ENCODE peak calls at places on chromosome 10, in seven cellular contexts. N is HTR-8/SVneo; M is NCI-H2029; Z is Ammon's horn; K is NCI-H2081; H is CD4-positive, alpha-beta memory T cell; D is Calu3. O is an unnamed sample.

GRCh38 chr10:83585686-83586085 is 553.6 kb upstream of the GHITM start:
- DNase-seq in N (no peak), M (no peak), Z (no peak), K (no peak), H (no peak), D (no peak), O (no peak)

GRCh38 chr10:389836-390448 is 254.7 kb downstream of the ZMYND11 start:
- DNase-seq in N (no peak), M (no peak), Z (no peak), K (no peak), H (no peak), D (no peak), O (no peak)

GRCh38 chr10:93027508-93027907 is 33.1 kb upstream of the CYP26C1 start:
- DNase-seq in N (no peak), M (no peak), Z (no peak), K (no peak), H (no peak), D (no peak), O (no peak)

GRCh38 chr10:13629116-13629515 is 42.4 kb downstream of the PRPF18 start:
- DNase-seq in N (no peak), M (no peak), Z (no peak), K (no peak), H (no peak), D (no peak), O (no peak)

GRCh38 chr10:11462071-11462470 is 149.4 kb downstream of the USP6NL start:
- DNase-seq in N (no peak), M (no peak), Z (no peak), K (no peak), H (no peak), D (no peak), O (no peak)

GRCh38 chr10:86349474-86349873 is 17.1 kb downstream of the GRID1 start:
- DNase-seq in N (peak), M (no peak), Z (no peak), K (no peak), H (no peak), D (no peak), O (no peak)

GRCh38 chr10:52332815-52333214 is 18.7 kb downstream of the DKK1 start:
- DNase-seq in N (no peak), M (no peak), Z (no peak), K (no peak), H (no peak), D (no peak), O (no peak)

GRCh38 chr10:74502963-74503608 is 323.3 kb upstream of the KAT6B start:
- DNase-seq in N (peak), M (no peak), Z (no peak), K (no peak), H (no peak), D (no peak), O (no peak)

GRCh38 chr10:30151581-30152389 is 92.4 kb upstream of the JCAD start:
- DNase-seq in N (peak), M (no peak), Z (no peak), K (no peak), H (no peak), D (peak), O (no peak)

GRCh38 chr10:4721994-4722753 is 103.8 kb upstream of the AKR1E2 start:
- DNase-seq in N (no peak), M (no peak), Z (no peak), K (no peak), H (no peak), D (peak), O (no peak)

GRCh38 chr10:128400564-128400963 is 274.3 kb upstream of the MKI67 start:
- DNase-seq in N (no peak), M (peak), Z (no peak), K (no peak), H (no peak), D (no peak), O (no peak)

GRCh38 chr10:116880716-116881440 is 31.6 kb downstream of the ENO4 start:
- DNase-seq in N (no peak), M (no peak), Z (peak), K (no peak), H (no peak), D (no peak), O (no peak)

GRCh38 chr10:22479419-22479818 is 134.1 kb downstream of the SPAG6 start:
- DNase-seq in N (no peak), M (no peak), Z (peak), K (no peak), H (no peak), D (no peak), O (no peak)

GRCh38 chr10:8416755-8417154 is 362.3 kb downstream of the GATA3 start:
- DNase-seq in N (no peak), M (no peak), Z (no peak), K (no peak), H (peak), D (no peak), O (peak)

GRCh38 chr10:46231087-46231486 is 55.7 kb upstream of the ANTXRL start:
- DNase-seq in N (no peak), M (no peak), Z (no peak), K (no peak), H (no peak), D (peak), O (no peak)

GRCh38 chr10:96538683-96539082 is 25.0 kb upstream of the TLL2 start:
- DNase-seq in N (no peak), M (no peak), Z (no peak), K (no peak), H (no peak), D (no peak), O (no peak)

GRCh38 chr10:3526721-3527120 is 258.3 kb downstream of the KLF6 start:
- DNase-seq in N (no peak), M (no peak), Z (no peak), K (no peak), H (no peak), D (no peak), O (no peak)

GRCh38 chr10:17712053-17712452 is 39.9 kb upstream of the TMEM236 start:
- DNase-seq in N (no peak), M (no peak), Z (no peak), K (no peak), H (no peak), D (no peak), O (no peak)